ENCODE peak calls at places on chromosome 21, in five cellular contexts. Y is NCI-H2081, E is NCI-H446 treated with DMSO at 0.1 percent for 48 hours, P is GM12891, C is stromal cell of bone marrow. M is an unnamed sample.

GRCh38 chr21:14711287-14711686 is 165.2 kb upstream of the SAMSN1 start:
- DNase-seq in E (no peak), P (no peak), C (no peak), Y (no peak), M (no peak)

GRCh38 chr21:45288441-45288841 is 746 bp upstream of the POFUT2 start:
- DNase-seq in Y (no peak), C (no peak), P (no peak), E (no peak), M (peak; percentile 57)

GRCh38 chr21:41612674-41613250 is 104.8 kb upstream of the TMPRSS2 start:
- DNase-seq in C (peak; percentile 96), P (no peak), Y (peak; percentile 16), E (no peak), M (peak; percentile 98)

GRCh38 chr21:31136891-31137290 is 98.6 kb upstream of the KRTAP19-8 start:
- DNase-seq in Y (peak; percentile 60), E (peak; percentile 96), P (no peak), C (peak; percentile 52), M (peak; percentile 72)

GRCh38 chr21:15894596-15894995 is 164.8 kb downstream of the USP25 start:
- DNase-seq in Y (no peak), C (peak; percentile 20), P (no peak), E (peak; percentile 16), M (peak; percentile 51)

GRCh38 chr21:46124926-46125845 is 27.3 kb downstream of the COL6A2 start:
- DNase-seq in C (no peak), E (no peak), P (peak; percentile 21), Y (no peak), M (no peak)

GRCh38 chr21:44006017-44006624 is 6.0 kb upstream of the TRAPPC10 start:
- DNase-seq in P (no peak), Y (no peak), E (no peak), C (peak; percentile 91), M (peak; percentile 96)

GRCh38 chr21:35578350-35578782 is 482.0 kb downstream of the SETD4 start:
- DNase-seq in P (no peak), Y (no peak), E (no peak), C (peak; percentile 94), M (peak; percentile 95)

GRCh38 chr21:42841156-42841915 is 38.0 kb downstream of the WDR4 start:
- DNase-seq in C (no peak), P (no peak), Y (no peak), E (no peak), M (no peak)

GRCh38 chr21:31556662-31557061 is 102.8 kb upstream of the SOD1 start:
- DNase-seq in E (no peak), C (no peak), P (no peak), Y (no peak), M (no peak)

GRCh38 chr21:45542667-45543370 is 579 bp upstream of the SLC19A1 start:
- DNase-seq in Y (no peak), P (no peak), C (no peak), E (no peak), M (peak; percentile 19)

GRCh38 chr21:44846485-44847260 is 26.8 kb downstream of the PTTG1IP start:
- DNase-seq in Y (no peak), C (no peak), P (no peak), E (no peak), M (peak; percentile 92)

GRCh38 chr21:36543924-36544323 is 64.0 kb upstream of the CLDN14 start:
- DNase-seq in Y (no peak), E (no peak), P (no peak), C (no peak), M (no peak)

GRCh38 chr21:34276711-34277425 is 86.9 kb upstream of the KCNE2 start:
- DNase-seq in Y (no peak), E (no peak), C (peak; percentile 9), P (no peak), M (peak; percentile 32)

GRCh38 chr21:41964171-41964570 is 10.4 kb upstream of the C2CD2 start:
- DNase-seq in E (no peak), P (no peak), Y (no peak), C (no peak), M (no peak)